ENCODE peak calls at places on chromosomes 12 and 14, in seven cellular contexts. V, F, B, X, L, D and W are unnamed samples.

GRCh38 chr12:41967668-41968649 is 176.7 kb downstream of the GXYLT1 start:
- DNase-seq in V (peak), F (peak), B (no peak), X (no peak), L (no peak), D (peak), W (no peak)

GRCh38 chr14:92099802-92100201 is 6.6 kb downstream of the ATXN3 start:
- DNase-seq in V (no peak), F (no peak), B (no peak), X (no peak), L (no peak), D (no peak), W (peak)

GRCh38 chr14:58783801-58784511 is 146.2 kb downstream of the DACT1 start:
- DNase-seq in V (no peak), F (no peak), B (no peak), X (no peak), L (no peak), D (no peak), W (peak)

GRCh38 chr12:19437996-19438395 is 1.3 kb upstream of the AEBP2 start:
- DNase-seq in V (no peak), F (no peak), B (no peak), X (no peak), L (no peak), D (no peak), W (no peak)

GRCh38 chr14:82341386-82341785 is 807.7 kb upstream of the SEL1L start:
- DNase-seq in V (no peak), F (no peak), B (no peak), X (no peak), L (no peak), D (no peak), W (no peak)

GRCh38 chr12:64733857-64734256 is 25.3 kb downstream of the GNS start:
- DNase-seq in V (no peak), F (no peak), B (peak), X (no peak), L (no peak), D (no peak), W (no peak)

GRCh38 chr12:72547593-72547992 is 275.4 kb downstream of the TRHDE start:
- DNase-seq in V (peak), F (no peak), B (no peak), X (no peak), L (no peak), D (no peak), W (peak)

GRCh38 chr12:122520676-122521075 is 6.1 kb downstream of the RSRC2 start:
- DNase-seq in V (no peak), F (no peak), B (no peak), X (no peak), L (no peak), D (no peak), W (no peak)

GRCh38 chr14:80390911-80391310 is 179.6 kb upstream of the DIO2 start:
- DNase-seq in V (peak), F (no peak), B (peak), X (no peak), L (no peak), D (no peak), W (peak)

GRCh38 chr12:62288328-62288727 is 28.1 kb downstream of the USP15 start:
- DNase-seq in V (no peak), F (no peak), B (no peak), X (no peak), L (no peak), D (no peak), W (no peak)

GRCh38 chr12:108649668-108650067 is 16.0 kb upstream of the SELPLG start:
- DNase-seq in V (peak), F (no peak), B (no peak), X (no peak), L (no peak), D (no peak), W (peak)

GRCh38 chr14:60249321-60250251 is 565 bp downstream of the PPM1A start:
- DNase-seq in V (peak), F (peak), B (peak), X (peak), L (peak), D (no peak), W (peak)

GRCh38 chr14:64726585-64726890 is 22.3 kb downstream of the PLEKHG3 start:
- DNase-seq in V (peak), F (no peak), B (peak), X (no peak), L (no peak), D (no peak), W (peak)

GRCh38 chr14:68810173-68811153 is 17.6 kb upstream of the ZFP36L1 start:
- DNase-seq in V (no peak), F (no peak), B (no peak), X (no peak), L (no peak), D (no peak), W (no peak)

GRCh38 chr12:119681953-119682352 is 14.0 kb downstream of the PRKAB1 start:
- DNase-seq in V (no peak), F (no peak), B (no peak), X (no peak), L (no peak), D (no peak), W (no peak)

GRCh38 chr12:49577589-49578315 is 9.8 kb upstream of the MCRS1 start:
- DNase-seq in V (no peak), F (no peak), B (no peak), X (no peak), L (no peak), D (no peak), W (no peak)

GRCh38 chr12:69988601-69989194 is 163.7 kb downstream of the MYRFL start:
- DNase-seq in V (no peak), F (no peak), B (no peak), X (no peak), L (no peak), D (no peak), W (peak)

GRCh38 chr12:56487448-56488040 is 417 bp downstream of the GLS2 start:
- DNase-seq in V (no peak), F (peak), B (peak), X (peak), L (peak), D (no peak), W (no peak)

GRCh38 chr12:42819801-42820200 is 230.3 kb upstream of the PRICKLE1 start:
- DNase-seq in V (no peak), F (no peak), B (no peak), X (peak), L (no peak), D (no peak), W (no peak)

GRCh38 chr12:98701166-98701565 is 56.1 kb downstream of the APAF1 start:
- DNase-seq in V (peak), F (no peak), B (no peak), X (no peak), L (no peak), D (no peak), W (peak)

GRCh38 chr12:52615208-52615868 is 3.0 kb downstream of the KRT73 start:
- DNase-seq in V (no peak), F (no peak), B (no peak), X (no peak), L (no peak), D (no peak), W (peak)

GRCh38 chr12:92602476-92602875 is 100.3 kb upstream of the PLEKHG7 start:
- DNase-seq in V (peak), F (no peak), B (peak), X (no peak), L (no peak), D (no peak), W (peak)

GRCh38 chr12:50734409-50735263 is 29.3 kb upstream of the ATF1 start:
- DNase-seq in V (peak), F (peak), B (peak), X (no peak), L (peak), D (no peak), W (peak)

GRCh38 chr14:92033912-92034687 is 5.8 kb downstream of the TRIP11 start:
- DNase-seq in V (no peak), F (no peak), B (no peak), X (no peak), L (no peak), D (no peak), W (no peak)

GRCh38 chr12:48978741-48979601 is 849 bp downstream of the WNT1 start:
- DNase-seq in V (no peak), F (no peak), B (no peak), X (no peak), L (no peak), D (no peak), W (no peak)

GRCh38 chr12:106428379-106428778 is 70.8 kb downstream of the POLR3B start:
- DNase-seq in V (peak), F (no peak), B (no peak), X (no peak), L (no peak), D (no peak), W (peak)

DNA sequence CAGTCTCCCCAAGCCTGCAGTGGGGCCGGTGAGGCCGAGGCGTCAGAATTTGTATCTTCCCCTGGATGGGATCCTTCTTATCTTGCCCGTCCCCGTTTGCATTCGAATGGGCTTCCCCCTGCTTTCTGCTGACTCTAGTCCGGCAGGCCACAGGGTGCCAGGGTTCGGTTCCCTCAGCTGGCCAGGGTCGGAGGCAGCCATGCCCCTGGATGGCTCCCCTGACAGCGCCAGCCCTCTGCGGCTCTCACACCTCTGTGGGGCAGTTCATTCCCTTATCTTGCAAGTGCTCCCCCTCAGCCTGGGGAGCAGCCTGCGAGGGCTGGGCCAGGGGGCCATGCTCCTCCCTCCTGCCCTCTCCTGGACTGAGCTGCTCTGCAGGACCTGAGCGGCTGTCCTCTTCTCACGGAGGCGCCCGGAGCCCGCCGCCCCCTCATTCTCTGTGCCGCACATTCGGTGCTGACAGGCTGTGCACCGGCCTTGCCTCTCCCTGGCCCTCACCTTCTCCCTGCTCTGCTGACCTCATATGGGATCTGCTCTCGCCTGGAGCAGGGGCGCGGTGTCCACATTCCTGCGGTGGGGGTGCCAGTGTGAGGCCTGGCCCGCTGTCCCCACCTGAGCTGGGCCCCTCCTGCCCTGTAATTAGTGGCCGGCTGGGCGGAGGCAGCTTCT is 32.8 kb downstream of the KIF26A start:
- DNase-seq in V (no peak), F (no peak), B (peak), X (no peak), L (no peak), D (no peak), W (no peak)
- TF ChIP-seq CTCF in V (no peak), F (no peak), B (no peak), X (no peak), L (no peak), D (no peak), W (no peak)

DNA sequence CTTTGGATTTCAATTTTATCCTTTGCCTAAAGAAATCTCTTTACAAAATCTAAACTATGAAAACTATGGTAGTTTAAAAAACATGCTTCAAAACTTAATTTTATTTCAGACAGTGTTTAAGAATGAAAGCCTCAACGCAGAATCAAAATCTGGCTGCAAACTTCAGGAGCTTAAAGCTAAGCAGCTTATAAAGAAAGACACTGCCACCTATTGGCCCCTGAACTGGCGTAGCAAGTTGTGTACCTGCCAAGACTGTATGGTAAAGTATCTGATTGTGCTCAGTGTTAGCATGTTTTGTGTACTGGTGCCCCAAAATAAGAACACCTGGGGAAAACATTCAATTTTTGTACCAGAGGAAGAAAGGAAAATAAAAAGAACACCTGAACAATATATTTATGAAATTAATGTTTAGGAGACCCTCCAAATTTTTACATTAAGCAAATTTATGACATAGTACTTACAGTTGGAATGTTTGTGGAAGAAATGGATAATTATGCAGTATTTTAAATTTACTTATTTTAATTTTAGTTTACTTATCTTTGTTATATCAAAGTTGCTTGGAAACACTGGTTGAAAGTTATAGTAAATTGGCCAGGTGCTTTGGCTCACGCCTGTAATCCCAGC is 12.2 kb downstream of the UBR7 start:
- DNase-seq in V (peak), F (no peak), B (peak), X (peak), L (no peak), D (no peak), W (peak)
- TF ChIP-seq CTCF in V (peak), F (peak), B (peak), X (no peak), L (no peak), D (no peak), W (peak)

DNA sequence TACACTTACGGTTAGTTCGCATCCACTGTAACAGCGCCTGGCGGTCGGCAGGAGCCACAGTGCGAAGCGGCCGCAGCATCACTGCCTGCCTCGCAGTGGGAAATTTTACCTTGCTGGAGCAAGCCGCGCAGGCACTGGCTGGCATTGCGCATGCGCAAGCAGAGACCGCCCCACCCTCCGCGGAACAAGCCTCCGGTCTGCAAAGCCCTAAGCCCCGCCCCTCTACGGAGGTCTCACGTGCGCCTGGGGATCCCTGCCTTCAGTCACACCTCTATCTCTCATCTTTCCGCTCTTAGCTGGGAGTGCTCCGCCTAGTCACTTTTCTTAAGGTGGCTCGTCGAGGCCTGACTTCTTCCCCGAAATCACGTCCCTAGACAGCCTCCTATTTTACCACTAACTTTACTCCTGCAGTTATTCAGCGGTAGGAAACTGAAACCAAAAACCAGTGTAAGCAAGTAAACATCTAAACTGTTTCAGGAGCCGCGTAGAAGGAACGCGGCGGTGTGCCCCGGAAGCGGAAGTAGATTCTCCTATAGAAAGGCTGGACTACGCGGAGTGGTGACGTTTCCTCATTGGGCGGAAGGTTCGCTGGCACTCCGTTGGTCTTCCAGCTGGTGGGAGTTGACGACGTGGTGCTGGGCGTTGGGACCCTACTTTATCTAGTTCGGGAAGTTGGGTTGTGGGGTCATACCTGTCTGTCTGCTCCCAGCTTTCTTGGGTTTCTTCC is at the start of gene SRP54:
- DNase-seq in V (peak), F (peak), B (peak), X (peak), L (peak), D (peak), W (peak)
- TF ChIP-seq CTCF in V (peak), F (peak), B (no peak), X (no peak), L (no peak), D (no peak), W (peak)

GRCh38 chr14:23436327-23437141 is 1.1 kb upstream of the MYH7 start:
- DNase-seq in V (no peak), F (peak), B (no peak), X (no peak), L (no peak), D (no peak), W (no peak)

GRCh38 chr14:23433457-23433856 is 2.0 kb downstream of the MYH7 start:
- DNase-seq in V (no peak), F (no peak), B (no peak), X (no peak), L (no peak), D (no peak), W (no peak)

GRCh38 chr14:23434488-23435219 is 806 bp downstream of the MYH7 start:
- DNase-seq in V (no peak), F (no peak), B (no peak), X (no peak), L (no peak), D (no peak), W (no peak)

GRCh38 chr14:23437142-23438129 is 2.0 kb upstream of the MYH7 start:
- DNase-seq in V (no peak), F (no peak), B (no peak), X (no peak), L (no peak), D (no peak), W (no peak)

DNA sequence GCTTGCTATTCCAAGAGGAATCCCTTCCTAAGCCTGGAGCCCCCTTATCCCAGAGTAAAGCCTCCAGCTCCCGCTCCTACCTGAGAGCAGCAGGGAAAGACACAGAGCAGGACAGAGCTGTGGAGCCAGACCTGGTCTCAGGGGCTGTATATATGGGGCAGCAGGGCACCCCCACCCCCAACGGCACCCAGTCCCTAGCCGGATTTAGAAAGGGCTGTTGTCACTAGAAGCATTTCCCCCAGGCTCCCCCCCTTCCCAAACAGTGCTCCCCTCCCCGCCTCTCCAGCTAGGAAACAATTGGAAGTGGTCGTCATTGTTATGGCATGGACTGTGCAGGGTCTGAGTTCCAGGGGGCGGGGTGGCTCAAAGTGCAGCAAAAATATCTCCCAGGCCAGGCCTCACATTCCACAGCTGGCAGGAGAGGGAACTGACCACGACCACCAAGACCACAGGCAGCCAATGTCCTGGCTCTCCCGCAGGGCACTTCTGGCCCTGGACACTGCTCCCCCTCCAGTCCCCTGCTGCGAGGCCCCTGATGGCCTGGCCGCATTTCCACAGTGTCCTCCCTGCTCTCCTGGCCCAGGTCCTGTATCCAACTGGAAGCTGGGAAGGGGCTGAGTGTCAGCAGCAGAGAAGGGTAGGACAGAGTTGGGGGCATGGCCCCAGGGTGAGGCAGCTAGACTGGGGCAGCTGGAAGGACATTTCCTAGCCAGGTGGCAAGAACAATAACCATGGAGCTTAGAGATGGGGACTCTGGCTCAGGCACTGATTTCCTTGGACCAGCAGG is at the start of gene MYH7:
- DNase-seq in V (no peak), F (no peak), B (no peak), X (no peak), L (peak), D (no peak), W (no peak)
- TF ChIP-seq CTCF in V (no peak), F (no peak), B (no peak), X (no peak), L (no peak), D (no peak), W (no peak)

DNA sequence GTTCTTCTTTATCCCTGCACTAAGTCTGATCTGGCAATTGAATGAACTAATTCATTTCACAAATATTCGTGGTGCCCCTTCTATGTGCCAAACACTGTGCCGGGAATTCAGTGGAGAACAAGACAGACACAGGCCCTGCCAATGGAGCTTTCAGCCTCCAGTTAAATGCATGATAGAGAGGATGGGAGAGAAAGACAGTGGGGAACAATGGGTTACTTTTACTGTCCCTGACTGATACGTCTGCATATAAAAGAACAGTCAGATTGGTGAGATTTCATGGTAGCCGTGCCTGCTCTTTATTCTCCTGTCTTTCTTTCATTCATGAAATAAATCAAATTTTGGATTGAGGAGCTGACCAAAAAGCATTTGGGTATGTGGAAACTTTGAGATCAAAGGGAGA is 78.5 kb downstream of the TMEM117 start:
- DNase-seq in V (no peak), F (no peak), B (no peak), X (no peak), L (no peak), D (no peak), W (no peak)
- TF ChIP-seq CTCF in V (no peak), F (no peak), B (no peak), X (no peak), L (no peak), D (no peak), W (no peak)

GRCh38 chr12:124420972-124421674 is 126.2 kb downstream of the RFLNA start:
- DNase-seq in V (no peak), F (no peak), B (no peak), X (no peak), L (no peak), D (no peak), W (no peak)
- TF ChIP-seq CTCF in V (no peak), F (no peak), B (no peak), X (no peak), L (no peak), D (no peak), W (no peak)